ENCODE peak calls at places on chromosome 13, in six cellular contexts. One of them, this sample, is unnamed.
A peak's percentile ranks its signal among the peaks of the same experiment; 100 is the strongest.

GRCh38 chr13:27476943-27477681 is 26.7 kb upstream of the MTIF3 start:
- DNase-seq in A549: peak; percentile 52
- DNase-seq in HL-60: no peak
- DNase-seq in astrocyte of the spinal cord: peak; percentile 47
- DNase-seq in AG04450: peak; percentile 6
- DNase-seq in heart right ventricle: no peak
- DNase-seq in this sample: peak; percentile 53

GRCh38 chr13:50319603-50320296 is 304.5 kb downstream of the KCNRG start:
- DNase-seq in HL-60: peak; percentile 20
- DNase-seq in AG04450: no peak
- DNase-seq in astrocyte of the spinal cord: peak; percentile 66
- DNase-seq in heart right ventricle: peak; percentile 36
- DNase-seq in A549: no peak
- DNase-seq in this sample: no peak

GRCh38 chr13:75927183-75927582 is 291.1 kb downstream of the LMO7 start:
- DNase-seq in AG04450: no peak
- DNase-seq in A549: no peak
- DNase-seq in astrocyte of the spinal cord: no peak
- DNase-seq in HL-60: no peak
- DNase-seq in heart right ventricle: no peak
- DNase-seq in this sample: no peak

GRCh38 chr13:35964764-35965163 is 166.4 kb downstream of the DCLK1 start:
- DNase-seq in A549: no peak
- DNase-seq in AG04450: no peak
- DNase-seq in heart right ventricle: no peak
- DNase-seq in HL-60: no peak
- DNase-seq in astrocyte of the spinal cord: peak; percentile 34
- DNase-seq in this sample: no peak

GRCh38 chr13:113907637-113908617 is 44.1 kb upstream of the GAS6 start:
- DNase-seq in A549: no peak
- DNase-seq in astrocyte of the spinal cord: peak; percentile 57
- DNase-seq in HL-60: no peak
- DNase-seq in heart right ventricle: no peak
- DNase-seq in AG04450: peak; percentile 94
- DNase-seq in this sample: no peak

GRCh38 chr13:35255241-35255640 is 221.2 kb downstream of the MAB21L1 start:
- DNase-seq in HL-60: no peak
- DNase-seq in heart right ventricle: no peak
- DNase-seq in A549: no peak
- DNase-seq in astrocyte of the spinal cord: no peak
- DNase-seq in AG04450: no peak
- DNase-seq in this sample: no peak

GRCh38 chr13:83184819-83185218 is 697.5 kb downstream of the SLITRK1 start:
- DNase-seq in astrocyte of the spinal cord: peak; percentile 8
- DNase-seq in heart right ventricle: no peak
- DNase-seq in A549: no peak
- DNase-seq in AG04450: peak; percentile 21
- DNase-seq in HL-60: no peak
- DNase-seq in this sample: no peak

GRCh38 chr13:100203696-100204367 is 114.9 kb downstream of the PCCA start:
- DNase-seq in astrocyte of the spinal cord: peak; percentile 85
- DNase-seq in AG04450: no peak
- DNase-seq in HL-60: no peak
- DNase-seq in heart right ventricle: no peak
- DNase-seq in A549: no peak
- DNase-seq in this sample: no peak

DNA sequence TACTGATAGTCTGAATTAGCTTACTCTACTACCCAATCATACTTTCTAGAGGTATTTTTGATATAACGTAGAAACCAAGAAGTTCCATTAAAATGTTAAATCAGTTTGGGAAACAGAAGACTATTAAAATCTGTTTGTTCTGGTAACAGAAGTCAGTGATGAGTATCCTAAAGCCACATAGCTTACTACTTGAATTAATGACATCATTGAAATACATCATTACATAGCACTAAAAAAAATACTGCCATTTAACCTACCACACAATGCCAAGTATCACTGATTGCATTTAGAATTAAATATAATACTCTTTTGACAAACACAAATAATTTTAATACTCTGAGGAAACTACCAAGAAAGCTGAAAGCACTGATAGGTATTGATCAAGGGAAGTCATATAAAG is 5.4 kb downstream of the MRPS31 start:
- DNase-seq in A549: no peak
- DNase-seq in AG04450: no peak
- DNase-seq in astrocyte of the spinal cord: no peak
- DNase-seq in HL-60: no peak
- DNase-seq in heart right ventricle: no peak
- DNase-seq in this sample: no peak
- TF ChIP-seq CTCF in A549: no peak
- TF ChIP-seq CTCF in AG04450: no peak
- TF ChIP-seq CTCF in astrocyte of the spinal cord: no peak
- TF ChIP-seq CTCF in HL-60: no peak
- TF ChIP-seq CTCF in heart right ventricle: no peak
- TF ChIP-seq CTCF in this sample: no peak

DNA sequence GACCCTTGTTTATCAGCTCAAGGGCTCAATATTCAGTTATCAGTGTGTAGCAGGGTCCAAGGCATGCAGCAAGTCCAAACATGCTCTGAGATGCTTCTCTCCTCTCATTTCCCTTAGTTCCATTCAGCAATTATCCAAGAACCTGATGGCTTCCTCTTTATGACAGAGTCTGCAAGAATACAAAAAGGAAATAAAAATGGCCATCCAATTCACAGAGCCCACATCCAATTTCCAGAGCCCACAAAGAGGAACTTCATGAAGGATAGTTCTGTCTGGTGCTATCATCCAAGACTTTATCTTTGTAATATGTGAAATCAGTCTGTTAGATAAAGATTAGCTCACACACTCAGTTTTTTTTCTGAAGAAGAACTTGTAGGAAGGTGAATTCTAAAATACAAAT is 217.2 kb downstream of the LACC1 start:
- DNase-seq in AG04450: no peak
- DNase-seq in A549: no peak
- DNase-seq in heart right ventricle: no peak
- DNase-seq in astrocyte of the spinal cord: no peak
- DNase-seq in HL-60: no peak
- DNase-seq in this sample: no peak
- TF ChIP-seq CTCF in AG04450: no peak
- TF ChIP-seq CTCF in A549: no peak
- TF ChIP-seq CTCF in heart right ventricle: no peak
- TF ChIP-seq CTCF in astrocyte of the spinal cord: no peak
- TF ChIP-seq CTCF in HL-60: no peak
- TF ChIP-seq CTCF in this sample: no peak

DNA sequence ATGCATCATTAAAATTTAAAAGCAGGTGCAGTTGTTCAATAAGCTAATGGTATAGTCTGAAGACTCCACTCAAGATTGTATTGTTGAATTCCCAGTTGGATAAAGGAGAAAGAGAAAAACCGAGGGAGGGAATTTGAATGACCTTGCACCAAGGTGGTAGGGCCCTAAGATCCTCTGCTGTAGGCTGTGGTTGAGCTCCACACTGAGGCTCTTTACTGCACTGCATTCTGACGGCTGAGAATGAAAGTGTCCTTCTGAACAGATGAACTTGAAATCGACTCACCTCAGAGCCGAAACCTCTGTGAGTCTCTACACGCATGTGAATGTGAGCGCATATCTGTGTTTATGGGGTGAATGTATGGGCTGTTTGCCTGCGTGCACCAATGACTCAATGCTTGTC is 388.9 kb upstream of the DACH1 start:
- DNase-seq in A549: no peak
- DNase-seq in astrocyte of the spinal cord: peak; percentile 60
- DNase-seq in heart right ventricle: no peak
- DNase-seq in HL-60: no peak
- DNase-seq in AG04450: no peak
- DNase-seq in this sample: peak; percentile 5
- TF ChIP-seq CTCF in A549: no peak
- TF ChIP-seq CTCF in astrocyte of the spinal cord: peak; percentile 81
- TF ChIP-seq CTCF in heart right ventricle: peak; percentile 19
- TF ChIP-seq CTCF in HL-60: no peak
- TF ChIP-seq CTCF in AG04450: no peak
- TF ChIP-seq CTCF in this sample: no peak

GRCh38 chr13:59259416-59260000 is 904.2 kb downstream of the DIAPH3 start:
- DNase-seq in HL-60: no peak
- DNase-seq in heart right ventricle: no peak
- DNase-seq in A549: no peak
- DNase-seq in astrocyte of the spinal cord: no peak
- DNase-seq in AG04450: no peak
- DNase-seq in this sample: no peak

GRCh38 chr13:59263531-59263930 is 900.2 kb downstream of the DIAPH3 start:
- DNase-seq in heart right ventricle: no peak
- DNase-seq in AG04450: no peak
- DNase-seq in A549: no peak
- DNase-seq in astrocyte of the spinal cord: no peak
- DNase-seq in HL-60: no peak
- DNase-seq in this sample: no peak

GRCh38 chr13:59266478-59267063 is 897.2 kb downstream of the DIAPH3 start:
- DNase-seq in heart right ventricle: no peak
- DNase-seq in astrocyte of the spinal cord: no peak
- DNase-seq in AG04450: no peak
- DNase-seq in A549: no peak
- DNase-seq in HL-60: no peak
- DNase-seq in this sample: no peak

GRCh38 chr13:59261928-59262488 is 901.7 kb downstream of the DIAPH3 start:
- DNase-seq in heart right ventricle: no peak
- DNase-seq in AG04450: no peak
- DNase-seq in astrocyte of the spinal cord: no peak
- DNase-seq in HL-60: no peak
- DNase-seq in A549: no peak
- DNase-seq in this sample: no peak
- TF ChIP-seq CTCF in heart right ventricle: peak; percentile 51
- TF ChIP-seq CTCF in AG04450: peak; percentile 51
- TF ChIP-seq CTCF in astrocyte of the spinal cord: peak; percentile 30
- TF ChIP-seq CTCF in HL-60: no peak
- TF ChIP-seq CTCF in A549: no peak
- TF ChIP-seq CTCF in this sample: no peak

GRCh38 chr13:48068036-48068435 is 26.9 kb downstream of the MED4 start:
- DNase-seq in heart right ventricle: no peak
- DNase-seq in HL-60: no peak
- DNase-seq in A549: no peak
- DNase-seq in astrocyte of the spinal cord: no peak
- DNase-seq in AG04450: no peak
- DNase-seq in this sample: no peak
- TF ChIP-seq CTCF in heart right ventricle: no peak
- TF ChIP-seq CTCF in HL-60: no peak
- TF ChIP-seq CTCF in A549: no peak
- TF ChIP-seq CTCF in astrocyte of the spinal cord: no peak
- TF ChIP-seq CTCF in AG04450: no peak
- TF ChIP-seq CTCF in this sample: no peak

DNA sequence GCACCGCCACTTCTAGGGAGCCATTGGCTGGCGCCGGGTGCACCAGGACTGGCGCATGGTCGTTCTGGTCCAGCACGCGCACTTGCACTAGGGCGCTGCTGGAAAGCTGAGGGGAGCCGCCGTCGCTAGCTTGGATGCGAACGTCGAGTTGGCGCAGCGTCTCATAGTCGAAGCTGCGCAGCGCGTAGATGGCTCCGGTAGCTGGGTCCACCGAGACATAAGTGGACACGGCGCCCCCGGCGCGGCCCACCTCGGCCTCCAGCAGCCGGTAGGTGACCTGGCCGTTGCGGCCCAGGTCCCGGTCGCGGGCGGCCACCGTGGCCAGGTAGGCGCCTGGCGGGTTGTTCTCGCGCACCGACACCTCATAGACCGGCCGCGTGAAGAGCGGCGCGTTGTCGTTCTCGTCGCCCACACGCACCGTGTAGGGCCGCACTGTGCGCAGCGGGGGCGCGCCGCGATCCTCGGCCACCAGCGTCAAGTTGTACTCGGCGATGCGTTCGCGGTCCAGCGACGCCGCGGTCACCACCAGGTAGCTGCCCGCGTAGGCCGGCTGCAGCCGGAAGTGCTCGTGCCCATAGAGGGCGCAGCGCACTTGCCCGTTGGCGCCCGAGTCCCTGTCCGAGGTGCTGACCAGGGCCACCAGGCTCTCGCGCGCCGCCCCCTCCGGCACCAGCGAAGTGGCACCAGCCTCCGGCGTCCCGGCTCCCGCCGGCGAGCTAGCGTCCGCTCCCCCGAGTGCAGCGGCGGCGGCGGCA is 1.7 kb downstream of the PCDH8 start:
- DNase-seq in HL-60: no peak
- DNase-seq in A549: no peak
- DNase-seq in astrocyte of the spinal cord: no peak
- DNase-seq in heart right ventricle: peak; percentile 34
- DNase-seq in AG04450: no peak
- DNase-seq in this sample: no peak
- TF ChIP-seq CTCF in HL-60: no peak
- TF ChIP-seq CTCF in A549: no peak
- TF ChIP-seq CTCF in astrocyte of the spinal cord: peak; percentile 40
- TF ChIP-seq CTCF in heart right ventricle: peak; percentile 47
- TF ChIP-seq CTCF in AG04450: peak; percentile 13
- TF ChIP-seq CTCF in this sample: no peak

DNA sequence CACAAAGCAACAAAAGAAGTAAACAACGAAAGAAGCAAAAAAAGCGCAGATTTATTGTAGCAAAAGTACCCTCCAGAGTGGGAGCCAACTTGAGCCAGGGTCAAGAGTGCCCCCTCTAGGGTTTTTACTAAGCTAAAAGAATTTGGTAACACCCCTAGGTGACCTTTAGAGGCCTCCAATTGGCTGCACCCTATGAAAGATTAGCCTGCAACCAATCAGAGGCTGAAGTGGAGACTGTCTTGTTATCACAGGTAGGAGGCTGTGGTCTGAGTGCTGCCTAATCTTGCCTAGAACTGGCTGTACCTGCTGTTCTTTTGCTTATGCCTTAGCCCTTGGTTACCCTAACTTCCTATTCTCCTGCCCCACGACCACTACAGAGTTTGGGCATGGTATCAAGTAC is 38.3 kb downstream of the ANKRD10 start:
- DNase-seq in AG04450: no peak
- DNase-seq in heart right ventricle: no peak
- DNase-seq in A549: no peak
- DNase-seq in astrocyte of the spinal cord: no peak
- DNase-seq in HL-60: no peak
- DNase-seq in this sample: no peak
- TF ChIP-seq CTCF in AG04450: no peak
- TF ChIP-seq CTCF in heart right ventricle: no peak
- TF ChIP-seq CTCF in A549: no peak
- TF ChIP-seq CTCF in astrocyte of the spinal cord: no peak
- TF ChIP-seq CTCF in HL-60: no peak
- TF ChIP-seq CTCF in this sample: no peak

DNA sequence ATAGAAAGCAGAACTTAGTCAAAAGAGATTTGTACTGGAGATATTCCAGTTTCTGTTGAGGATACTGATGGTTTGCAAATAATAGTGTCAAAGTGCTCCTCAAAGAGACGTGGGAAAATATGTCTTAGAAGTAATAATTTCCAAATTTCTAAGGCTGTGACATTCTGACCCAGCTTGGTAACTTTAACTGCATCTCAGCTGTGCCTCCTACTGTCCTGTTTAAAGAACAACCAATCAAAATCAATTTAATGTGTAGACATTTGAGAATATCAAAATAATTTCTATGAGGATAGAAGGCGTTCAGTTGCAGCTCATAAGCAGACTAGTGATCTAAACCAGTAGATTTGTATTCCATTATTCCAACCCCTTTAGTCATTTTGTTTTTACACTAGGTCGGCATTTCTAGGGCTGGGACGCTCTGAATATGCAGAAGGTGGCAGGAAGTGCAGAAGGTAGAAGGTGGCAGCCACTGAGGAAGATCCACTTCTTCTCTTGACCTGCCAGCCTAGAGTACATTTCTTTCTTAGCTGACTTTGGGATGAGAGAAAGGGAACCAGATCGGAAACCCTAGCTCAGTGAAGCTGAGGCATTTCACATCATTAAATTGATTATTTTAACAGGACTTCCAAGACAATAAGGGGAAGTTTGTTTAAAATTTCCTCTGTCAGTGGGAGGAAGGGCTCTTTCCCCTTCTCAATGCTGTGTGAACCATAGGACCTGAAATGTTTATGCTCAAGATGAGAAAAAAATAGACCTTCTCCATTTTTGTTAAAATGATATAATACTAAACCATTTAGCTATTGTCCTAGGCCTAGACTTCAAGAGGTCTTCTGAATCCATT is 67.5 kb downstream of the COL4A1 start:
- DNase-seq in astrocyte of the spinal cord: no peak
- DNase-seq in HL-60: no peak
- DNase-seq in A549: no peak
- DNase-seq in AG04450: no peak
- DNase-seq in heart right ventricle: no peak
- DNase-seq in this sample: no peak
- TF ChIP-seq CTCF in astrocyte of the spinal cord: peak; percentile 9
- TF ChIP-seq CTCF in HL-60: no peak
- TF ChIP-seq CTCF in A549: no peak
- TF ChIP-seq CTCF in AG04450: no peak
- TF ChIP-seq CTCF in heart right ventricle: peak; percentile 14
- TF ChIP-seq CTCF in this sample: no peak

This sample was measured in Calu3.